ENCODE peak calls at places on chromosomes 13 and 19, in four cellular contexts. One of them, this sample, is unnamed.
A peak's percentile ranks its signal among the peaks of the same experiment; 100 is the strongest.

GRCh38 chr13:109145631-109146030 is 516.2 kb downstream of the MYO16 start:
- DNase-seq in HepG2: peak; percentile 13
- DNase-seq in SJSA1: peak; percentile 95
- DNase-seq in CD4-positive, alpha-beta memory T cell: no peak
- DNase-seq in this sample: peak; percentile 44

GRCh38 chr13:29901714-29902631 is 51.6 kb upstream of the UBL3 start:
- DNase-seq in HepG2: no peak
- DNase-seq in SJSA1: peak; percentile 76
- DNase-seq in CD4-positive, alpha-beta memory T cell: peak; percentile 56
- DNase-seq in this sample: peak; percentile 94

GRCh38 chr13:111202745-111203144 is 87.6 kb downstream of the ARHGEF7 start:
- DNase-seq in HepG2: no peak
- DNase-seq in SJSA1: peak; percentile 79
- DNase-seq in CD4-positive, alpha-beta memory T cell: peak; percentile 43
- DNase-seq in this sample: no peak

GRCh38 chr13:59477011-59477410 is 686.7 kb downstream of the DIAPH3 start:
- DNase-seq in HepG2: peak; percentile 2
- DNase-seq in SJSA1: no peak
- DNase-seq in CD4-positive, alpha-beta memory T cell: no peak
- DNase-seq in this sample: no peak

GRCh38 chr19:38233740-38234251 is 9.8 kb upstream of the DPF1 start:
- DNase-seq in HepG2: peak; percentile 58
- DNase-seq in SJSA1: peak; percentile 74
- DNase-seq in CD4-positive, alpha-beta memory T cell: peak; percentile 54
- DNase-seq in this sample: peak; percentile 74

GRCh38 chr19:28855216-28855615 is 357.7 kb downstream of the UQCRFS1 start:
- DNase-seq in HepG2: no peak
- DNase-seq in SJSA1: no peak
- DNase-seq in CD4-positive, alpha-beta memory T cell: no peak
- DNase-seq in this sample: no peak

GRCh38 chr13:88436974-88437373 is 765.8 kb downstream of the SLITRK5 start:
- DNase-seq in HepG2: no peak
- DNase-seq in SJSA1: no peak
- DNase-seq in CD4-positive, alpha-beta memory T cell: no peak
- DNase-seq in this sample: no peak

GRCh38 chr13:77429320-77430142 is 102.6 kb upstream of the MYCBP2 start:
- DNase-seq in HepG2: no peak
- DNase-seq in SJSA1: no peak
- DNase-seq in CD4-positive, alpha-beta memory T cell: no peak
- DNase-seq in this sample: no peak

GRCh38 chr19:39160523-39160861 is 34.9 kb downstream of the PAK4 start:
- DNase-seq in HepG2: no peak
- DNase-seq in SJSA1: no peak
- DNase-seq in CD4-positive, alpha-beta memory T cell: no peak
- DNase-seq in this sample: no peak

GRCh38 chr19:50820549-50821247 is 2.9 kb downstream of the KLK1 start:
- DNase-seq in HepG2: no peak
- DNase-seq in SJSA1: no peak
- DNase-seq in CD4-positive, alpha-beta memory T cell: no peak
- DNase-seq in this sample: peak; percentile 76

GRCh38 chr19:38095411-38096308 is 128.4 kb downstream of the DPF1 start:
- DNase-seq in HepG2: peak; percentile 46
- DNase-seq in SJSA1: peak; percentile 69
- DNase-seq in CD4-positive, alpha-beta memory T cell: peak; percentile 22
- DNase-seq in this sample: peak; percentile 61

GRCh38 chr13:41458187-41458938 is 1.0 kb downstream of the RGCC start:
- DNase-seq in HepG2: no peak
- DNase-seq in SJSA1: no peak
- DNase-seq in CD4-positive, alpha-beta memory T cell: peak; percentile 69
- DNase-seq in this sample: no peak

GRCh38 chr13:100520936-100521765 is 67.4 kb downstream of the GGACT start:
- DNase-seq in HepG2: no peak
- DNase-seq in SJSA1: no peak
- DNase-seq in CD4-positive, alpha-beta memory T cell: no peak
- DNase-seq in this sample: no peak

GRCh38 chr19:47687906-47688305 is 25.3 kb upstream of the EHD2 start:
- DNase-seq in HepG2: no peak
- DNase-seq in SJSA1: no peak
- DNase-seq in CD4-positive, alpha-beta memory T cell: no peak
- DNase-seq in this sample: no peak

GRCh38 chr19:21143428-21143827 is 1.6 kb downstream of the ZNF431 start:
- DNase-seq in HepG2: no peak
- DNase-seq in SJSA1: no peak
- DNase-seq in CD4-positive, alpha-beta memory T cell: no peak
- DNase-seq in this sample: no peak
- H3K4me3 ChIP-seq in HepG2: no peak overlapping the region
- H3K4me3 ChIP-seq in SJSA1: no peak overlapping the region
- H3K4me3 ChIP-seq in CD4-positive, alpha-beta memory T cell: no peak overlapping the region
- H3K4me3 ChIP-seq in this sample: no peak overlapping the region

DNA sequence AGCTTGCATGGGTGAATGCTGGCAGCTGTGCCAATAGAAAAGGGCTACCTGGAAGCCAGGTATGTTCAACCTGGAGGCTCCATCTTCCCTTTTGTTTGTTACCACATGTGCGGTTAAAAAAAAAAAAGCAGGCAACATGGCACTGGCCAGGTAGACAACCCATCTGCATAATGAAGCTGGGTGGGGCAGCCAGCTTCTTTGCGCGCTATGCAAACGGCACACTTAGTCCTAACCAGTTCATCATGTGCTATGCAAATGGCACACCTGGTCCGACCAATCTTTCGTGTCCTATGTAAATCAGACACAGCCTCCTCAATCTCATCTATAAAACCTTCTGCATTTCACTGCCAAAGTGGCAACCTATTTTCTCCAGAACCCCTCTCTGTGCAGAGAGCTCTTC is 11.3 kb upstream of the IGSF23 start:
- DNase-seq in HepG2: no peak
- DNase-seq in SJSA1: no peak
- DNase-seq in CD4-positive, alpha-beta memory T cell: no peak
- DNase-seq in this sample: peak; percentile 97
- H3K27ac ChIP-seq in HepG2: no peak overlapping the region
- H3K27ac ChIP-seq in SJSA1: no peak overlapping the region
- H3K27ac ChIP-seq in CD4-positive, alpha-beta memory T cell: no peak overlapping the region
- H3K27ac ChIP-seq in this sample: peak overlapping the region; percentile 22

DNA sequence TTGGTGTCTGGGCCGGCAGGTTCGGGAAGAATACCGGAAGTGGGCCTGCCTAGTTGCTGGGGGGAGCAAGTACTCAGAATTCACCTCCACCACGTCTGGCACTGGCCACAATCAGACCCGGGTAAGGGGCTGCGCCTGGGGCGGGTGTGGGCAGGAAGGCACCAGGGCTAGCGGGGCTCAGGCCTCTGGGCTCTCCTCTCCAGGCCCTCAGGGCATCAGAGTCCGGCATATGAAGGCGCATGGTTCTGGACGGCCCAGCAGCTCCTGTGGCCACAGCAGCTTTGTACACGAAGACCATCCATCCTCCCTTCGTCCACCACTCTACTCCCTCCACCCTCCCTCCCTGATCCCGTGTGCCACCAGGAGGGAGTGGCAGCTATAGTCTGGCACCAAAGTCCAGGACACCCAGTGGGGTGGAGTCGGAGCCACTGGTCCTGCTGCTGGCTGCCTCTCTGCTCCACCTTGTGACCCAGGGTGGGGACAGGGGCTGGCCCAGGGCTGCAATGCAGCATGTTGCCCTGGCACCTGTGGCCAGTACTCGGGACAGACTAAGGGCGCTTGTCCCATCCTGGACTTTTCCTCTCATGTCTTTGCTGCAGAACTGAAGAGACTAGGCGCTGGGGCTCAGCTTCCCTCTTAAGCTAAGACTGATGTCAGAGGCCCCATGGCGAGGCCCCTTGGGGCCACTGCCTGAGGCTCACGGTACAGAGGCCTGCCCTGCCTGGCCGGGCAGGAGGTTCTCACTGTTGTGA is 11.1 kb downstream of the DDX39A start:
- DNase-seq in HepG2: peak; percentile 13
- DNase-seq in SJSA1: no peak
- DNase-seq in CD4-positive, alpha-beta memory T cell: no peak
- DNase-seq in this sample: peak; percentile 97
- H3K4me1 ChIP-seq in HepG2: peaks cover 10% of the 10 kb centered on the region
- H3K4me1 ChIP-seq in SJSA1: no peaks in the 10 kb centered on the region
- H3K4me1 ChIP-seq in CD4-positive, alpha-beta memory T cell: peaks cover 58% of the 10 kb centered on the region
- H3K4me1 ChIP-seq in this sample: no peaks in the 10 kb centered on the region

DNA sequence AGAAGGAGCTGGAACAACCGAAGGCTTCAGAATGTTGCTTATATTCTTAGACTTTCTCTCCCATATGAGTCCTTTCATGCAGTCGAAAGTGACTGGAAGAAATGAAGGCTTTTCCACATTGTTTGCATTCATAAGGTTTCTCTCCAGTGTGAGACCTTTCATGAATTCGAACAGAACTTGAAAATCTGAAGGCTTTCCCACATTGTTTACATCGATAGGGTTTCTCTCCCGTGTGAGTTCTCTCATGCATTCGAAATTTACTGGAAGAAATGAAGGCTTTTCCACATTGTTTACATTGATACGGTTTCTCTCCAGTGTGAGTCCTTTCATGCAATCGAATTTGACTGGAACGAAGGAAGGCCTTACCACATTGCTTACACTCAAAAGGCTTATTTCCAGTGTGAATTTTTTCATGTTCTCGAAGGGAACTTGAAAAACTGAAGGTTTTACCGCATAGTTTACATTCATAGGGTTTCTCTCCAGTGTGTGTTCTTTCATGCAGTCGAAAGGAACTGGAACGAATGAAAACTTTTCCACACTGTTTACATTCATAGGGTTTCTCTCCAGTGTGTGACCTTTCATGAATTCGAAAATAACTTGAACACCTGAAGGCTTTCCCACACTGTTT is 21.5 kb downstream of the ZNF14 start:
- DNase-seq in HepG2: no peak
- DNase-seq in SJSA1: no peak
- DNase-seq in CD4-positive, alpha-beta memory T cell: no peak
- DNase-seq in this sample: no peak
- H3K4me3 ChIP-seq in HepG2: no peak overlapping the region
- H3K4me3 ChIP-seq in SJSA1: no peak overlapping the region
- H3K4me3 ChIP-seq in CD4-positive, alpha-beta memory T cell: peak overlapping the region; percentile 2
- H3K4me3 ChIP-seq in this sample: no peak overlapping the region

DNA sequence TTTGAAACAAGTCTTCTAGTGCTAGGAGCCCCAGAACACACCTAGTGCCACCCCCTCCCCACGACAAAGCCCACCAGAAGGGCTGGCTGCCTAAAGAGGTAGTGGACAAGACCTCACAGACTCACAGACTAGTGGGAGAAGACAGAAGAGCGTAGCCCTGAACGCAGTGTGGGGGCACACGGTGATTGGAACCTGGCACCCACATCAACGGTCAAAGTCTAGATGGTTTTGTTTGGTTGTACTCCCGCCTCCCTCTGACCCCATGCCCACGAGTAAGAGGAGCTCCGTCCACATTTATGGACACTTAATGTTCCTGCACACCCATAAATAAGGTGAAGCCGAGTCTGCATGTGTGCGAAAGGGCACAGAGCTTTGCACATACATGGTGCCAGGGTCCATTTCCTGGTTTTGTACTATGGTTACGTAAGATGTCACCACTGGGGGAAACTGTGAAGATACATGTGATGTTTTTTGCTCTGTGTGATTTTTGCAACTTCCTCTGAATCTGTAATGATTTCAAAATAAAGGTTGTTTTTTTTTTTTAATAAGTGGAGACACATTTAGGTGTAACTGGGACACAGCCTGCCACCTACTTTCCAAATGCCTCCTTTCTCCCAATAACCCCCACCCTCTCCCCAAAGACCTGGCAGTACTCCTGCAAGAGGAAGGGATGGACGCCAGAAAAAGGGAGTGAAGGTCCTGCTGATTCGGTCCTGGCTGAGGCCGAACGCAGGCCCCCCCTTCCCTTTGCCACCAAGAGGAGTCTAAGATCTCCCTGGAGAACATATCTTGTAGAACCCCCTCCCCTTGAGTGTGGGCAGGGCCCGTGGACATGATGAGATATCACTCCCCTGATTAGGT is 72.8 kb downstream of the GNG7 start:
- DNase-seq in HepG2: peak; percentile 58
- DNase-seq in SJSA1: no peak
- DNase-seq in CD4-positive, alpha-beta memory T cell: no peak
- DNase-seq in this sample: peak; percentile 75
- H3K27ac ChIP-seq in HepG2: peak overlapping the region; percentile 4
- H3K27ac ChIP-seq in SJSA1: no peak overlapping the region
- H3K27ac ChIP-seq in CD4-positive, alpha-beta memory T cell: no peak overlapping the region
- H3K27ac ChIP-seq in this sample: peak overlapping the region; percentile 66

DNA sequence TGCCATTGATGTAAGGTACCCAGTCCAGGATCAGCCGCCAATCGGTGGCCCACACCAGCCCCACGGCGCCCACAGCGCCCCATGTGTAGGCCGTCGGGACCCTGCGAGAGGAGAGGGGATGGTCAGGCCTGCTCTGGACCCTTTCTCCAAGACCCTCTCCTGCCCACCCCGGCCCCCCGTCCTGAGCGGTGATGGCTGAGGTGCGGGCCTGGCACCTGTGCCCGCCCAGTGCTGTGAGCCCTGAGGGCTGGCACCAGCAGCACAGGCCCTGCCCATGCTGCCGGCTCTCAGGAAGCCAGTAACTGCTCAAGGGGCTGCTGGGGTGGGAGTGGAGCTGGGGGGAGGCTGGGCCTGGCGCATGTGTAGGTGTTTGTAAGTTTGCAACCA is 5.8 kb downstream of the UQCR11 start:
- DNase-seq in HepG2: no peak
- DNase-seq in SJSA1: no peak
- DNase-seq in CD4-positive, alpha-beta memory T cell: no peak
- DNase-seq in this sample: no peak
- H3K4me1 ChIP-seq in HepG2: peaks cover 20% of the 10 kb centered on the region
- H3K4me1 ChIP-seq in SJSA1: peaks cover 9% of the 10 kb centered on the region
- H3K4me1 ChIP-seq in CD4-positive, alpha-beta memory T cell: peaks cover 19% of the 10 kb centered on the region
- H3K4me1 ChIP-seq in this sample: no peaks in the 10 kb centered on the region

DNA sequence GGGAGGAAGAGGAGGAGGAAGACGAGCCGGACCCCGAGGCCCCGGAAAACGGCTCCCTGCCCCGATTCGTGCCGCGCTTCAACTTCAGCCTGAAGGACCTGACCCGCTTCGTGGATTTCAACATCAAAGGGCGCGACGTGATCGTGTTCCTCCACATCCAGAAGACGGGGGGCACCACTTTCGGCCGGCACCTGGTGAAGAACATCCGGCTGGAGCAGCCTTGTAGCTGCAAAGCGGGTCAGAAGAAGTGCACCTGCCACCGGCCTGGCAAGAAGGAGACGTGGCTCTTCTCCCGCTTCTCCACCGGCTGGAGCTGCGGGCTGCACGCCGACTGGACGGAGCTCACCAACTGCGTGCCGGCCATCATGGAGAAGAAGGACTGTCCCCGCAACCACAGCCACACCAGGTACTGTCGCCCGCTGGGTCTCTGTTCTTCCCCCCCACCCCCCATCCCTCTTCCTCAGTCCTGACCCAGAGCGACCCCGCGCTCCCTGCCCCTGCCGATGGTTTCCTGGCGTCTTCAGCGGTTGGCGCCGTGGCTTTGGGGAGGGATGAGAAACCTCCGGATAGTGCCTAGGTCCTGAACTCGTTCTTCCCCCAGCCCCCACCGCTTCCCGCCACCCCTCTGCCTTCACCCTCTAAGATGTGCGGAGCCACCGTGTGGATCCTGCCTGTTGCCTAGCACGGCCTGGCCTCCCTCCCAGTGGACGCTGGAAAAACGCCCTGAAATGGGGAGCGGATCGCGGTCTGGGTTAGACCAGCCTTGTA is 1.4 kb downstream of the HS6ST3 start:
- DNase-seq in HepG2: no peak
- DNase-seq in SJSA1: peak; percentile 75
- DNase-seq in CD4-positive, alpha-beta memory T cell: no peak
- DNase-seq in this sample: no peak
- H3K4me3 ChIP-seq in HepG2: no peak overlapping the region
- H3K4me3 ChIP-seq in SJSA1: no peak overlapping the region
- H3K4me3 ChIP-seq in CD4-positive, alpha-beta memory T cell: no peak overlapping the region
- H3K4me3 ChIP-seq in this sample: no peak overlapping the region

This sample was measured in small intestine.